ENCODE peak calls at places on chromosomes 6 and 20, in seven cellular contexts. S is SK-N-SH, D is IMR-90, Q is K562, T is GM12878, P is H1, M is HepG2. O is an unnamed sample.

GRCh38 chr6:331622-332521 is 39.6 kb downstream of the DUSP22 start:
- DNase-seq in S (no peak), D (no peak), Q (no peak), T (peak), P (no peak), M (no peak), O (no peak)

GRCh38 chr20:58886546-58886945 is 34.0 kb downstream of the GNAS start:
- DNase-seq in S (no peak), D (no peak), Q (no peak), T (no peak), P (no peak), M (no peak), O (no peak)

GRCh38 chr20:31815408-31816188 is 3.6 kb upstream of the MYLK2 start:
- DNase-seq in S (peak), D (no peak), Q (no peak), T (no peak), P (no peak), M (no peak), O (no peak)

GRCh38 chr20:10783660-10784336 is 110.0 kb upstream of the JAG1 start:
- DNase-seq in S (no peak), D (no peak), Q (no peak), T (no peak), P (no peak), M (no peak), O (no peak)

GRCh38 chr20:19992996-19993908 is 23.9 kb upstream of the NAA20 start:
- DNase-seq in S (peak), D (peak), Q (peak), T (no peak), P (no peak), M (peak), O (peak)

GRCh38 chr6:35498407-35499045 is 1.6 kb upstream of the TEAD3 start:
- DNase-seq in S (no peak), D (no peak), Q (peak), T (no peak), P (no peak), M (no peak), O (no peak)

GRCh38 chr20:24665196-24665595 is 195.8 kb downstream of the SYNDIG1 start:
- DNase-seq in S (no peak), D (no peak), Q (no peak), T (no peak), P (no peak), M (no peak), O (no peak)

GRCh38 chr6:144931172-144932035 is 646.3 kb downstream of the UTRN start:
- DNase-seq in S (peak), D (peak), Q (peak), T (no peak), P (peak), M (peak), O (peak)

GRCh38 chr6:11975353-11975977 is 36.6 kb upstream of the HIVEP1 start:
- DNase-seq in S (no peak), D (no peak), Q (peak), T (peak), P (no peak), M (no peak), O (no peak)

GRCh38 chr20:32572271-32572968 is 12.7 kb downstream of the NOL4L start:
- DNase-seq in S (no peak), D (no peak), Q (no peak), T (no peak), P (no peak), M (no peak), O (no peak)

GRCh38 chr6:74554041-74554440 is 651.8 kb downstream of the COL12A1 start:
- DNase-seq in S (no peak), D (no peak), Q (no peak), T (no peak), P (no peak), M (no peak), O (no peak)

GRCh38 chr20:38581013-38581412 is at the start of gene ADIG:
- DNase-seq in S (no peak), D (no peak), Q (no peak), T (no peak), P (no peak), M (peak), O (no peak)

GRCh38 chr6:131136021-131136847 is 967 bp downstream of the AKAP7 start:
- DNase-seq in S (no peak), D (peak), Q (no peak), T (no peak), P (no peak), M (peak), O (peak)

GRCh38 chr6:131825946-131826345 is 18.1 kb downstream of the ENPP1 start:
- DNase-seq in S (no peak), D (peak), Q (no peak), T (no peak), P (no peak), M (peak), O (peak)

GRCh38 chr6:41589223-41589622 is 43.0 kb downstream of the FOXP4 start:
- DNase-seq in S (no peak), D (no peak), Q (no peak), T (no peak), P (no peak), M (no peak), O (no peak)

GRCh38 chr20:6418732-6419131 is 295.9 kb upstream of the FERMT1 start:
- DNase-seq in S (no peak), D (peak), Q (no peak), T (no peak), P (no peak), M (no peak), O (no peak)

GRCh38 chr6:52543729-52544324 is 33.0 kb downstream of the TRAM2 start:
- DNase-seq in S (no peak), D (peak), Q (no peak), T (no peak), P (no peak), M (peak), O (peak)

GRCh38 chr6:46862381-46862780 is 59.4 kb downstream of the ADGRF5 start:
- DNase-seq in S (no peak), D (no peak), Q (no peak), T (no peak), P (no peak), M (no peak), O (no peak)

GRCh38 chr20:4711511-4711910 is 10.2 kb upstream of the PRND start:
- DNase-seq in S (no peak), D (no peak), Q (no peak), T (no peak), P (no peak), M (no peak), O (no peak)

GRCh38 chr20:19662638-19662995 is 95.4 kb upstream of the RIN2 start:
- DNase-seq in S (no peak), D (no peak), Q (no peak), T (no peak), P (no peak), M (no peak), O (no peak)

GRCh38 chr6:39233333-39233732 is 4.1 kb upstream of the KCNK5 start:
- DNase-seq in S (no peak), D (no peak), Q (no peak), T (no peak), P (no peak), M (no peak), O (no peak)

GRCh38 chr6:109579361-109579760 is 96.3 kb upstream of the ZBTB24 start:
- DNase-seq in S (no peak), D (no peak), Q (no peak), T (peak), P (no peak), M (no peak), O (no peak)

GRCh38 chr20:62732356-62732755 is 23.7 kb downstream of the NTSR1 start:
- DNase-seq in S (no peak), D (no peak), Q (no peak), T (no peak), P (no peak), M (no peak), O (no peak)

GRCh38 chr20:64056889-64057627 is 5.9 kb upstream of the TCEA2 start:
- DNase-seq in S (no peak), D (no peak), Q (no peak), T (no peak), P (no peak), M (no peak), O (no peak)

GRCh38 chr6:158991017-158991723 is 8.8 kb downstream of the RSPH3 start:
- DNase-seq in S (no peak), D (no peak), Q (no peak), T (no peak), P (no peak), M (no peak), O (no peak)

GRCh38 chr6:108105584-108105983 is 31.0 kb upstream of the OSTM1 start:
- DNase-seq in S (no peak), D (no peak), Q (no peak), T (no peak), P (no peak), M (no peak), O (no peak)

GRCh38 chr6:145017516-145017915 is 717.8 kb downstream of the EPM2A start:
- DNase-seq in S (no peak), D (peak), Q (no peak), T (no peak), P (no peak), M (no peak), O (no peak)

GRCh38 chr6:146829792-146830565 is 231.2 kb downstream of the ADGB start:
- DNase-seq in S (no peak), D (no peak), Q (no peak), T (no peak), P (no peak), M (no peak), O (no peak)
- TF ChIP-seq RFX5 in S (no peak), D (no peak), Q (no peak), T (no peak), P (no peak), M (no peak), O (no peak)

GRCh38 chr6:88629838-88630462 is 333.5 kb downstream of the RNGTT start:
- DNase-seq in S (no peak), D (no peak), Q (no peak), T (no peak), P (peak), M (no peak), O (no peak)
- TF ChIP-seq RFX5 in S (no peak), D (no peak), Q (no peak), T (no peak), P (no peak), M (no peak), O (no peak)

DNA sequence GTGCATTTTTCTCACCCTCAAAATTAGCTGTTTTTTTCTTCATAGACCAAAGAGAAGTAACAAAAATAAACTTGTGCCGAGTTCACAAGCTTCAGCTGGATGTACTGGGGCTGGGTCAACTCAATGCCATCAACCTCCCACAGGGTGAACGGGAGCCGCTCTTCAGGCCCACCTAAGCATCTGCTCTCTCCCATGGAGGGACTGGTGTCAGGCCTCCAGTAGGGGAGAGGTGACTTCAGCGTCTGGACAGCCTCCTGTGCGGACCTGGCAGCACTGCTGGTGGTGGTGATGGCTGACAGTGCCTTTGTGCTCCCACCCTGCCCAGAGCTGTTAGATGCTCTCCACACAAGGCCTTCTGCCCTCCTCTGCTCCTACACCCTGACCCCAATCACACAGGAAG is 17.5 kb downstream of the CST8 start:
- DNase-seq in S (no peak), D (no peak), Q (no peak), T (no peak), P (no peak), M (no peak), O (no peak)
- TF ChIP-seq RFX5 in S (no peak), D (no peak), Q (no peak), T (no peak), P (no peak), M (no peak), O (no peak)

DNA sequence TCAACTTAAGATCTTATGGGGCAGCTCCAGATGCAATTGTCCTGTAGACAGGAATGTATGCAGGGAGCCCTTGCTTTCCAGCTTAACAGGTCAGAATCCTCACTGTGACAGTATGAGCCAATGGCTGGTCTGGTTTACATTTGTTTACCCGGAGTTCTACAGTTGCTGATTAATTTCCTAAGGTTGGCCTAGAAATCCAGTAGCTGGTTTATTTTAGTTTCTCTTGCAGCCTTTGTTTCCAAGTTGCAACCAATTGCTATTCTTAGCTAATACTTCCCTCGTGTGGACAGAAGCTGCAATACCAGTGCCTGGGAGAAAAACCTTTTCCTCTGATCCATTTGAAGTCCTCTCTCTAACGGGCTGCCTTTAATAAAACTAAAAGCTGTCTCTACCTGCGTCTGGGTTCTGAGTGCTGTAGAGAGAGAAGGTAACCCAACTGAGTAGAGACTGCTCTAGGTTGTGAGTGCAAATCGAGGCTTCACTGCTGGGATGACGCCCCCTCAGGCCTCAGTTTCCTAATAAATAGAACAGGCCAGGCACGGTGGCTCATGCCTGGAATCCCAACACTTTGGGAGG is 45.9 kb downstream of the ZNF217 start:
- DNase-seq in S (peak), D (peak), Q (peak), T (peak), P (peak), M (peak), O (peak)
- TF ChIP-seq RFX5 in S (no peak), D (no peak), Q (no peak), T (no peak), P (no peak), M (no peak), O (no peak)

GRCh38 chr6:169047345-169047744 is 206.3 kb downstream of the THBS2 start:
- DNase-seq in S (no peak), D (no peak), Q (no peak), T (no peak), P (no peak), M (no peak), O (no peak)

GRCh38 chr6:169048185-169048584 is 205.5 kb downstream of the THBS2 start:
- DNase-seq in S (no peak), D (no peak), Q (no peak), T (no peak), P (no peak), M (no peak), O (no peak)

GRCh38 chr6:169046021-169046420 is 207.6 kb downstream of the THBS2 start:
- DNase-seq in S (no peak), D (no peak), Q (no peak), T (no peak), P (no peak), M (no peak), O (no peak)

GRCh38 chr6:169045486-169045885 is 208.2 kb downstream of the THBS2 start:
- DNase-seq in S (no peak), D (no peak), Q (no peak), T (no peak), P (no peak), M (no peak), O (no peak)

DNA sequence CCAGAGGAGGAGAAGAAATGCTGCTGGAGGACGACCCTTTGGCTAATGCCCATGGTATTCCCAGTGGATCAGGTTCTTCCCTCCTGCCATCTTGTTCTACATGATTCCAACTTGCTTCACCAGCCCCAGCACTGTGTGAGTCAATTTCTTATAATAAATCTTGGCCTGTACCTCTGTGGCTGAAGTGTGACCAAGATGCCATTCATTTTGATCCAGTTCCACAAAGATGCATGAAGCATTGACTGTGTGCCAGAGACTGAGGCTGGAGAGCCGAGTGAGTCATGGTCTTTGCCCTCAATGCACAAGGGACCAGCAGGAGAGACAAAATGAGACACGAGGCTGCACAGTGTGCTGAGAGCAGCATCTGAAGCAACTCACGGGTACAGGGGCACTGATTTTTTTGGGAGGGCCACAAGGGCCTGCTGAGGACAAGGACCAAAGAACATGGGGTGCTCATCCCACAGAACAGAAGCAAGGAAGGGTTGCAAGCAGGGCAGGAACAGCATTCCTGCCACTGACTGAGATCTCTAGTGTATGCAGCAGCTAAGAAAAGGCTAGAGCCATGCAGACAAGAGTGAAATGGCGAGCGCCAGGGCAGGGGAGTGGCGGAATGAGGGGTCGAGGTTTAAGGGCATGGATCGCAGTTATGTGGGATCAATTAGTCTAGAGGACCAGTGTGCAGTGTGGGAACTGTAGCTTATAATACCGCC is 207.0 kb downstream of the THBS2 start:
- DNase-seq in S (no peak), D (peak), Q (no peak), T (no peak), P (no peak), M (no peak), O (no peak)
- TF ChIP-seq RFX5 in S (no peak), D (no peak), Q (no peak), T (no peak), P (no peak), M (no peak), O (no peak)

DNA sequence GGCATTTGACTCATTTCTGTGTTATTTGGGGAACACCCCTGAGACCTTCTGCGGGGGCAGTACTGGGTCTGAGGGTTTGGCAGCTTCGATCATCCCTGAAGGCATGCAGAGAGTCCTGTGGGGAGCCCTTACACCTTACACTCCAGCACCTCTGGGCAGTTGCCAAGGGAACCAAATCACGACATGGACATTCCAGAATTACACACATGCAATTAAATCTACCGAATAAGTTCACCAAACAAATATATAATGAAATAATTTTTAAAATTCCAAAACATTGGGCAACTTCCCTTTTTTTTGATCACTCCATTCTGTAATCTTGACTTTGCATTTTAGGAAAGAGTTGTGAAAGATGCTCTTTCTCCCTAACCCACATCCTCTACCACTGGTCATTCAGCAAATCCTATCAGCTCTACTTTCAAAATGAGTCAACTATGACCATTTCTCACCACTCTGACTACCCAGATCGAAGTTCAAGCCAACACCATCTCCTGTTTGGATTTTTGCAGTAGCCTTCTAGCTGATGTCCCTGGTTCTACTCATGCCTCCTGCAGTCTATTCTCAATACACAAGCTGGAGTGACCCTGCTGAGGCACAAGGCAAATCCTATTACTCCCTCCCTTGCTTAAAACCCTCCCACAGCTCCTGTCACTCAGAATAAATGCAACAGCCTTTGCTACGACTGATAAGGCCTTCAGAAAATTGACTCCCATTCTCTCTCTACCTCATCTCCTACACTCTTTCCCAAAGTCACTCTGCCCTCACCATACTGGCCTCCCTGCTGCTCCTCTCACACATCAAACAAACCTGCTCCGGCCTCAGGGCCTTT is 533.3 kb downstream of the HACE1 start:
- DNase-seq in S (no peak), D (no peak), Q (no peak), T (no peak), P (no peak), M (no peak), O (no peak)
- TF ChIP-seq RFX5 in S (no peak), D (no peak), Q (no peak), T (no peak), P (no peak), M (no peak), O (no peak)